ENCODE peak calls at places on chromosomes 12 and 14, in nine cellular contexts. One of them, this sample, is unnamed.

GRCh38 chr14:90330203-90331196 is 1.2 kb downstream of the NRDE2 start:
- DNase-seq in GM12878: no peak
- DNase-seq in transverse colon: no peak
- DNase-seq in heart left ventricle: no peak
- DNase-seq in HepG2: no peak
- DNase-seq in lower leg skin: no peak
- DNase-seq in uterus: no peak
- DNase-seq in H54: no peak
- DNase-seq in HCT116: no peak
- DNase-seq in this sample: no peak

GRCh38 chr14:105067140-105067968 is 2.1 kb upstream of the GPR132 start:
- DNase-seq in GM12878: peak; percentile 55
- DNase-seq in heart left ventricle: no peak
- DNase-seq in uterus: no peak
- DNase-seq in H54: peak; percentile 72
- DNase-seq in HepG2: no peak
- DNase-seq in HCT116: no peak
- DNase-seq in transverse colon: no peak
- DNase-seq in lower leg skin: no peak
- DNase-seq in this sample: no peak

GRCh38 chr12:21751517-21751916 is 23.0 kb downstream of the KCNJ8 start:
- DNase-seq in lower leg skin: no peak
- DNase-seq in GM12878: no peak
- DNase-seq in H54: no peak
- DNase-seq in HepG2: no peak
- DNase-seq in transverse colon: no peak
- DNase-seq in HCT116: no peak
- DNase-seq in heart left ventricle: no peak
- DNase-seq in uterus: peak; percentile 51
- DNase-seq in this sample: no peak

GRCh38 chr12:24950231-24950834 is 1.4 kb upstream of the BCAT1 start:
- DNase-seq in heart left ventricle: no peak
- DNase-seq in transverse colon: peak; percentile 13
- DNase-seq in HepG2: no peak
- DNase-seq in H54: no peak
- DNase-seq in uterus: no peak
- DNase-seq in HCT116: no peak
- DNase-seq in GM12878: peak; percentile 93
- DNase-seq in lower leg skin: no peak
- DNase-seq in this sample: peak; percentile 93

GRCh38 chr12:101891462-101891971 is 14.1 kb downstream of the DRAM1 start:
- DNase-seq in uterus: no peak
- DNase-seq in transverse colon: peak; percentile 64
- DNase-seq in HCT116: no peak
- DNase-seq in GM12878: peak; percentile 75
- DNase-seq in lower leg skin: no peak
- DNase-seq in HepG2: peak; percentile 86
- DNase-seq in heart left ventricle: no peak
- DNase-seq in H54: peak; percentile 35
- DNase-seq in this sample: peak; percentile 26

GRCh38 chr12:113727651-113728061 is 238.5 kb downstream of the RBM19 start:
- DNase-seq in transverse colon: no peak
- DNase-seq in HCT116: peak; percentile 16
- DNase-seq in uterus: no peak
- DNase-seq in lower leg skin: no peak
- DNase-seq in GM12878: no peak
- DNase-seq in H54: peak; percentile 52
- DNase-seq in heart left ventricle: no peak
- DNase-seq in HepG2: peak; percentile 63
- DNase-seq in this sample: no peak

GRCh38 chr12:100141666-100141997 is 1.0 kb downstream of the BLTP3B start:
- DNase-seq in HCT116: peak; percentile 32
- DNase-seq in transverse colon: no peak
- DNase-seq in uterus: peak; percentile 65
- DNase-seq in H54: peak; percentile 19
- DNase-seq in lower leg skin: no peak
- DNase-seq in GM12878: no peak
- DNase-seq in HepG2: no peak
- DNase-seq in heart left ventricle: no peak
- DNase-seq in this sample: peak; percentile 83

GRCh38 chr14:36655963-36656768 is 5.5 kb upstream of the PAX9 start:
- DNase-seq in HepG2: peak; percentile 52
- DNase-seq in transverse colon: peak; percentile 32
- DNase-seq in H54: no peak
- DNase-seq in heart left ventricle: no peak
- DNase-seq in uterus: no peak
- DNase-seq in HCT116: peak; percentile 54
- DNase-seq in lower leg skin: no peak
- DNase-seq in GM12878: no peak
- DNase-seq in this sample: peak; percentile 78

GRCh38 chr14:36022765-36023415 is 153.6 kb downstream of the PTCSC3 start:
- DNase-seq in transverse colon: no peak
- DNase-seq in heart left ventricle: no peak
- DNase-seq in HepG2: no peak
- DNase-seq in uterus: no peak
- DNase-seq in lower leg skin: no peak
- DNase-seq in GM12878: no peak
- DNase-seq in HCT116: no peak
- DNase-seq in H54: no peak
- DNase-seq in this sample: no peak

GRCh38 chr12:65741662-65742480 is 82.4 kb upstream of the HMGA2 start:
- DNase-seq in lower leg skin: no peak
- DNase-seq in GM12878: no peak
- DNase-seq in uterus: peak; percentile 17
- DNase-seq in transverse colon: peak; percentile 10
- DNase-seq in heart left ventricle: peak; percentile 37
- DNase-seq in HepG2: peak; percentile 42
- DNase-seq in HCT116: no peak
- DNase-seq in H54: peak; percentile 56
- DNase-seq in this sample: peak; percentile 36

GRCh38 chr12:46579474-46579873 is 206.9 kb upstream of the SLC38A2 start:
- DNase-seq in HepG2: peak; percentile 88
- DNase-seq in HCT116: no peak
- DNase-seq in GM12878: no peak
- DNase-seq in transverse colon: no peak
- DNase-seq in lower leg skin: no peak
- DNase-seq in uterus: no peak
- DNase-seq in H54: no peak
- DNase-seq in heart left ventricle: no peak
- DNase-seq in this sample: no peak

GRCh38 chr12:132414634-132415340 is 75.2 kb upstream of the FBRSL1 start:
- DNase-seq in HCT116: peak; percentile 65
- DNase-seq in uterus: peak; percentile 34
- DNase-seq in lower leg skin: no peak
- DNase-seq in heart left ventricle: peak; percentile 82
- DNase-seq in H54: peak; percentile 97
- DNase-seq in HepG2: peak; percentile 62
- DNase-seq in transverse colon: peak; percentile 85
- DNase-seq in GM12878: no peak
- DNase-seq in this sample: peak; percentile 82

GRCh38 chr14:63508033-63508432 is 35.1 kb downstream of the PPP2R5E start:
- DNase-seq in GM12878: no peak
- DNase-seq in uterus: no peak
- DNase-seq in H54: no peak
- DNase-seq in HepG2: peak; percentile 48
- DNase-seq in heart left ventricle: no peak
- DNase-seq in HCT116: no peak
- DNase-seq in transverse colon: no peak
- DNase-seq in lower leg skin: no peak
- DNase-seq in this sample: no peak

GRCh38 chr14:65301862-65302539 is 110.5 kb upstream of the FUT8 start:
- DNase-seq in lower leg skin: no peak
- DNase-seq in HepG2: peak; percentile 92
- DNase-seq in transverse colon: no peak
- DNase-seq in heart left ventricle: no peak
- DNase-seq in H54: no peak
- DNase-seq in GM12878: peak; percentile 95
- DNase-seq in uterus: no peak
- DNase-seq in HCT116: no peak
- DNase-seq in this sample: no peak
- TF ChIP-seq POLR2A in lower leg skin: no peak
- TF ChIP-seq POLR2A in HepG2: peak; percentile 45
- TF ChIP-seq POLR2A in transverse colon: no peak
- TF ChIP-seq POLR2A in heart left ventricle: no peak
- TF ChIP-seq POLR2A in H54: no peak
- TF ChIP-seq POLR2A in GM12878: peak; percentile 72
- TF ChIP-seq POLR2A in uterus: no peak
- TF ChIP-seq POLR2A in HCT116: no peak
- TF ChIP-seq POLR2A in this sample: no peak

GRCh38 chr12:119990382-119990874 is 1.4 kb downstream of the BICDL1 start:
- DNase-seq in GM12878: no peak
- DNase-seq in uterus: no peak
- DNase-seq in HCT116: no peak
- DNase-seq in HepG2: no peak
- DNase-seq in transverse colon: no peak
- DNase-seq in H54: no peak
- DNase-seq in lower leg skin: no peak
- DNase-seq in heart left ventricle: no peak
- DNase-seq in this sample: no peak

GRCh38 chr12:119992129-119992705 is 3.2 kb downstream of the BICDL1 start:
- DNase-seq in heart left ventricle: no peak
- DNase-seq in HCT116: no peak
- DNase-seq in HepG2: no peak
- DNase-seq in transverse colon: no peak
- DNase-seq in uterus: no peak
- DNase-seq in H54: no peak
- DNase-seq in lower leg skin: no peak
- DNase-seq in GM12878: no peak
- DNase-seq in this sample: no peak

GRCh38 chr12:119989619-119990381 is 764 bp downstream of the BICDL1 start:
- DNase-seq in GM12878: no peak
- DNase-seq in HCT116: no peak
- DNase-seq in uterus: peak; percentile 41
- DNase-seq in H54: peak; percentile 72
- DNase-seq in transverse colon: peak; percentile 86
- DNase-seq in HepG2: peak; percentile 41
- DNase-seq in heart left ventricle: peak; percentile 88
- DNase-seq in lower leg skin: peak; percentile 90
- DNase-seq in this sample: peak; percentile 75

GRCh38 chr12:119988440-119988787 is 622 bp upstream of the BICDL1 start:
- DNase-seq in heart left ventricle: no peak
- DNase-seq in uterus: no peak
- DNase-seq in transverse colon: no peak
- DNase-seq in HCT116: no peak
- DNase-seq in H54: peak; percentile 63
- DNase-seq in HepG2: no peak
- DNase-seq in GM12878: no peak
- DNase-seq in lower leg skin: no peak
- DNase-seq in this sample: no peak

GRCh38 chr12:119988788-119989618 is at the start of gene BICDL1:
- DNase-seq in uterus: peak; percentile 13
- DNase-seq in HCT116: peak; percentile 93
- DNase-seq in heart left ventricle: peak; percentile 43
- DNase-seq in HepG2: peak; percentile 67
- DNase-seq in H54: peak; percentile 93
- DNase-seq in GM12878: peak; percentile 69
- DNase-seq in lower leg skin: peak; percentile 94
- DNase-seq in transverse colon: peak; percentile 94
- DNase-seq in this sample: peak; percentile 88
- TF ChIP-seq POLR2A in uterus: no peak
- TF ChIP-seq POLR2A in HCT116: no peak
- TF ChIP-seq POLR2A in heart left ventricle: no peak
- TF ChIP-seq POLR2A in HepG2: no peak
- TF ChIP-seq POLR2A in H54: no peak
- TF ChIP-seq POLR2A in GM12878: peak; percentile 60
- TF ChIP-seq POLR2A in lower leg skin: no peak
- TF ChIP-seq POLR2A in transverse colon: no peak
- TF ChIP-seq POLR2A in this sample: no peak

DNA sequence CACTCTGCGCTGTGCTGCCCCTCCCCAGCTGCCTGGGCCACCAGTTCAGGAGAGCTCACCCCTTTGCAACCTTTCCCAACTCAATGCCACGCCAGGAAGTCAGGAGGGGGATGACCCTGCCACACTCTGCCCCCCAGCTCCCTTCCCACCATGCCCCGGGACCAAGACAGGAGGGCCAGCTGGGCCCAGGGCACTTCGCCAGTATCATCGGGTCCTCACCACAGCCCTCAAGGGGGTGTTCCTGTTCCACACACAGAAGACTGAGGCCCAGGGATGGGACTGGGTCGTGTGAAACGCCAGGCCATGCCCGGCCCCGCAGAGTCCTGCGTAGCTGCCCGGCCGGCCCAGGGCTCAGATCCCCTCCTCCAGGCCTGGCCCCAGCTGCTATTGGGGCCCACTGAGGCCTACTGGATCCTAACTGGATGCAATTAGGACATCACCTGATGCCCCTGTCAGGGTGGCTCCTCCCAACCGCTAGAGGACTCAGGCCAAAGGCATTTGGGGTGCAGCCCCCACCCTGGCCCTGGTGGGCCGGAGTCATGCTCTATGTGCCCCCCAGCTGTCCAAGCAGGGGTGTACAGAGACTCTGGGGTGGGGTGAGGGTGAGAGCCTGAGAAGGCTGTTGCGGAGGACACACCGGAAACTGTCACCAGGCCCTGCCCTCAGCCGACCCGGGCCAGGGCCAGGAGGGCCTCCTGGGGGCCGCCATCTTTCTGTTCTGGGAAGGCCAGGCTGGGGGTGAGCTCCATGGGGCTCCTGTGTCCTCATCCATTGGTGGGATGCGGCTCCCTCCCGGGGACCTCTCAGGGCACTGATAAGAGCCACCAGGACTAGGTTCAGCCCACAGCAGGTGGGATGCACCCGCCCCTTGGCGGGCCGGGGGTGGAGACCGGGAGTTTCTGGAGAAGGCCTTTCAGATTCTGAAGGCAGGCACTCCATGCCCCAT is 29.3 kb upstream of the ANKRD9 start:
- DNase-seq in heart left ventricle: no peak
- DNase-seq in uterus: no peak
- DNase-seq in lower leg skin: no peak
- DNase-seq in HCT116: no peak
- DNase-seq in H54: no peak
- DNase-seq in HepG2: peak; percentile 81
- DNase-seq in transverse colon: no peak
- DNase-seq in GM12878: no peak
- DNase-seq in this sample: no peak
- TF ChIP-seq POLR2A in heart left ventricle: no peak
- TF ChIP-seq POLR2A in uterus: no peak
- TF ChIP-seq POLR2A in lower leg skin: no peak
- TF ChIP-seq POLR2A in HCT116: no peak
- TF ChIP-seq POLR2A in H54: no peak
- TF ChIP-seq POLR2A in HepG2: peak; percentile 71
- TF ChIP-seq POLR2A in transverse colon: no peak
- TF ChIP-seq POLR2A in GM12878: no peak
- TF ChIP-seq POLR2A in this sample: no peak

DNA sequence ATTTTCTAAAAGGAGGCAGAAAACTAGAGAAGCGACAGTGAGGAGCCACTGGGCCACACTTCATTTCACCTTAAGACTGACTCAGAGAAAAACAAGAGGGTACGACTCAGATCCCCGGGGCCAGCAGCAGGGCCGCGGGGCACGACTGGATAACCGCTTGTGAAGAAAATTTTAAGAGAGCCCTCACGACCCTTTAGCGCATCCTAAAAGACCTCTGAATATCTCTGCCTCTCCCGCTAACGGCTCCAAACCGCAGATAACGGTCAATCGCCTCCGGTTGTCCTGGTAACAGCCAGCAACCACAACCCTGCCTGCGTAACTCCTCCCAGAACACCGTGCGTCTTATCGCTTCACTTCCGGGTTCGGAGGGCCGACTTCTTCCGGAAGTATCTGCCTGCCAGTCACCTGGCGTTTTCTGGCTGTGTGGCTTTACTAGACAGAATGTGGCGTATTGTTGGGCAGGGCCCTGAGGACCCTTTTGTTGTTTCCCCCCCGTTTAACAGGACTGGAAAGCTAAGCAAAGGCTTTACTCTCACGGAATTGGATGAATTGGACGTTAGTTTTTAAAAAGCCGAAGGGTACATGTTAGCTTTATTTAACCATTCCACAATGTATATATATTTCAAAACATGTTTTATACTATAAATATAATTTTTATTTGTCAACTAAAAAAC is 5.4 kb upstream of the ATP23 start:
- DNase-seq in H54: peak; percentile 67
- DNase-seq in HCT116: peak; percentile 88
- DNase-seq in GM12878: peak; percentile 79
- DNase-seq in lower leg skin: peak; percentile 97
- DNase-seq in HepG2: peak; percentile 94
- DNase-seq in uterus: peak; percentile 91
- DNase-seq in heart left ventricle: peak; percentile 93
- DNase-seq in transverse colon: peak; percentile 93
- DNase-seq in this sample: peak; percentile 99
- TF ChIP-seq POLR2A in H54: peak; percentile 43
- TF ChIP-seq POLR2A in HCT116: peak; percentile 70
- TF ChIP-seq POLR2A in GM12878: peak; percentile 91
- TF ChIP-seq POLR2A in lower leg skin: no peak
- TF ChIP-seq POLR2A in HepG2: peak; percentile 79
- TF ChIP-seq POLR2A in uterus: peak; percentile 19
- TF ChIP-seq POLR2A in heart left ventricle: no peak
- TF ChIP-seq POLR2A in transverse colon: peak; percentile 50
- TF ChIP-seq POLR2A in this sample: peak; percentile 99